ENCODE peak calls at places on chromosomes 7 and 10, in four cellular contexts. K, X, E and W are unnamed samples.
A peak's percentile ranks its signal among the peaks of the same experiment; 100 is the strongest.

GRCh38 chr10:61471491-61471890 is 18.3 kb upstream of the TMEM26 start:
- DNase-seq in X (no peak), E (no peak), K (no peak), W (no peak)

GRCh38 chr7:134619627-134620331 is 26.9 kb upstream of the BPGM start:
- DNase-seq in X (no peak), K (no peak), E (peak; percentile 75), W (no peak)

GRCh38 chr10:59382831-59383295 is 20.5 kb upstream of the FAM13C start:
- DNase-seq in X (no peak), K (no peak), E (peak; percentile 82), W (no peak)

GRCh38 chr7:149459201-149459539 is 1.7 kb downstream of the ZNF777 start:
- DNase-seq in K (no peak), E (no peak), X (no peak), W (no peak)

GRCh38 chr10:16968722-16969055 is 151.5 kb upstream of the RSU1 start:
- DNase-seq in X (no peak), E (no peak), K (no peak), W (no peak)

GRCh38 chr7:74586258-74587200 is 71.0 kb upstream of the GTF2I start:
- DNase-seq in E (no peak), X (no peak), K (no peak), W (no peak)

GRCh38 chr7:116802784-116803183 is 59.6 kb upstream of the CAPZA2 start:
- DNase-seq in E (peak; percentile 91), X (peak; percentile 4), K (no peak), W (no peak)

GRCh38 chr10:69728335-69728861 is 73.3 kb upstream of the COL13A1 start:
- DNase-seq in K (no peak), E (no peak), X (no peak), W (no peak)

GRCh38 chr10:57979466-57979865 is 288.2 kb downstream of the IPMK start:
- DNase-seq in E (peak; percentile 53), X (no peak), K (no peak), W (no peak)

GRCh38 chr10:29130190-29130673 is 158.6 kb upstream of the LYZL1 start:
- DNase-seq in X (no peak), E (no peak), K (peak; percentile 2), W (peak; percentile 20)

GRCh38 chr10:109933984-109934565 is 10.8 kb upstream of the XPNPEP1 start:
- DNase-seq in X (no peak), E (no peak), K (no peak), W (no peak)

GRCh38 chr10:122363722-122364463 is 10.6 kb upstream of the PLEKHA1 start:
- DNase-seq in X (no peak), K (no peak), E (no peak), W (no peak)

GRCh38 chr10:48929413-48929990 is 10.1 kb downstream of the LRRC18 start:
- DNase-seq in E (no peak), X (no peak), K (no peak), W (no peak)

GRCh38 chr10:119770928-119771327 is 45.1 kb downstream of the INPP5F start:
- DNase-seq in K (no peak), E (no peak), X (no peak), W (no peak)

GRCh38 chr7:43112088-43112940 is at the start of gene HECW1:
- DNase-seq in E (no peak), K (no peak), X (no peak), W (no peak)

GRCh38 chr10:75444781-75445386 is 13.5 kb downstream of the LRMDA start:
- DNase-seq in X (no peak), E (no peak), K (no peak), W (no peak)

GRCh38 chr7:30869794-30870491 is 41.7 kb upstream of the AQP1 start:
- DNase-seq in E (no peak), X (no peak), K (no peak), W (no peak)

GRCh38 chr10:126917375-126917774 is 12.1 kb downstream of the DOCK1 start:
- DNase-seq in E (peak; percentile 75), X (no peak), K (no peak), W (no peak)

GRCh38 chr10:73234695-73235094 is 12.4 kb downstream of the DNAJC9 start:
- DNase-seq in X (no peak), K (no peak), E (peak; percentile 31), W (no peak)

GRCh38 chr10:86373828-86374227 is 7.2 kb upstream of the GRID1 start:
- DNase-seq in K (no peak), X (no peak), E (no peak), W (no peak)